ENCODE peak calls at places on chromosomes 5 and 9, in ten cellular contexts. One of them, this sample, is unnamed.

GRCh38 chr5:149464796-149465489 is 85.9 kb upstream of the IL17B start:
- DNase-seq in CD8-positive, alpha-beta T cell: no peak
- DNase-seq in fibroblast of pulmonary artery: no peak
- DNase-seq in iris pigment epithelial cell: peak; percentile 74
- DNase-seq in hippocampal formation: no peak
- DNase-seq in anterior cingulate cortex: no peak
- DNase-seq in neuronal stem cell: no peak
- DNase-seq in H54: no peak
- DNase-seq in stimulated activated CD8-positive, alpha-beta memory T cell treated with anti-CD3 and anti-CD28 coated beads, Interleukin-12 subunit alpha, Interleukin-12 subunit beta, amount 100 ng/mL, for 4 hours: no peak
- DNase-seq in AG08396: peak; percentile 67
- DNase-seq in this sample: no peak

GRCh38 chr9:135090547-135090946 is 3.1 kb downstream of the OLFM1 start:
- DNase-seq in CD8-positive, alpha-beta T cell: no peak
- DNase-seq in fibroblast of pulmonary artery: no peak
- DNase-seq in iris pigment epithelial cell: no peak
- DNase-seq in hippocampal formation: no peak
- DNase-seq in anterior cingulate cortex: no peak
- DNase-seq in neuronal stem cell: no peak
- DNase-seq in H54: peak; percentile 48
- DNase-seq in stimulated activated CD8-positive, alpha-beta memory T cell treated with anti-CD3 and anti-CD28 coated beads, Interleukin-12 subunit alpha, Interleukin-12 subunit beta, amount 100 ng/mL, for 4 hours: no peak
- DNase-seq in AG08396: no peak
- DNase-seq in this sample: no peak

GRCh38 chr5:107337281-107337680 is 333.5 kb downstream of the EFNA5 start:
- DNase-seq in CD8-positive, alpha-beta T cell: no peak
- DNase-seq in fibroblast of pulmonary artery: no peak
- DNase-seq in iris pigment epithelial cell: peak; percentile 28
- DNase-seq in hippocampal formation: no peak
- DNase-seq in anterior cingulate cortex: no peak
- DNase-seq in neuronal stem cell: no peak
- DNase-seq in H54: peak; percentile 6
- DNase-seq in stimulated activated CD8-positive, alpha-beta memory T cell treated with anti-CD3 and anti-CD28 coated beads, Interleukin-12 subunit alpha, Interleukin-12 subunit beta, amount 100 ng/mL, for 4 hours: no peak
- DNase-seq in AG08396: no peak
- DNase-seq in this sample: no peak

GRCh38 chr5:149605998-149606721 is 24.9 kb downstream of the ARHGEF37 start:
- DNase-seq in CD8-positive, alpha-beta T cell: no peak
- DNase-seq in fibroblast of pulmonary artery: peak; percentile 71
- DNase-seq in iris pigment epithelial cell: peak; percentile 83
- DNase-seq in hippocampal formation: no peak
- DNase-seq in anterior cingulate cortex: no peak
- DNase-seq in neuronal stem cell: no peak
- DNase-seq in H54: peak; percentile 78
- DNase-seq in stimulated activated CD8-positive, alpha-beta memory T cell treated with anti-CD3 and anti-CD28 coated beads, Interleukin-12 subunit alpha, Interleukin-12 subunit beta, amount 100 ng/mL, for 4 hours: no peak
- DNase-seq in AG08396: peak; percentile 85
- DNase-seq in this sample: no peak

GRCh38 chr5:58804331-58804730 is 221.5 kb downstream of the RAB3C start:
- DNase-seq in CD8-positive, alpha-beta T cell: no peak
- DNase-seq in fibroblast of pulmonary artery: no peak
- DNase-seq in iris pigment epithelial cell: no peak
- DNase-seq in hippocampal formation: no peak
- DNase-seq in anterior cingulate cortex: no peak
- DNase-seq in neuronal stem cell: peak; percentile 20
- DNase-seq in H54: no peak
- DNase-seq in stimulated activated CD8-positive, alpha-beta memory T cell treated with anti-CD3 and anti-CD28 coated beads, Interleukin-12 subunit alpha, Interleukin-12 subunit beta, amount 100 ng/mL, for 4 hours: no peak
- DNase-seq in AG08396: no peak
- DNase-seq in this sample: no peak

GRCh38 chr5:158553195-158553945 is 546.3 kb downstream of the EBF1 start:
- DNase-seq in CD8-positive, alpha-beta T cell: no peak
- DNase-seq in fibroblast of pulmonary artery: no peak
- DNase-seq in iris pigment epithelial cell: no peak
- DNase-seq in hippocampal formation: no peak
- DNase-seq in anterior cingulate cortex: no peak
- DNase-seq in neuronal stem cell: no peak
- DNase-seq in H54: no peak
- DNase-seq in stimulated activated CD8-positive, alpha-beta memory T cell treated with anti-CD3 and anti-CD28 coated beads, Interleukin-12 subunit alpha, Interleukin-12 subunit beta, amount 100 ng/mL, for 4 hours: no peak
- DNase-seq in AG08396: no peak
- DNase-seq in this sample: no peak

GRCh38 chr9:104780796-104781395 is 17.0 kb downstream of the NIPSNAP3B start:
- DNase-seq in CD8-positive, alpha-beta T cell: no peak
- DNase-seq in fibroblast of pulmonary artery: peak; percentile 49
- DNase-seq in iris pigment epithelial cell: peak; percentile 46
- DNase-seq in hippocampal formation: no peak
- DNase-seq in anterior cingulate cortex: no peak
- DNase-seq in neuronal stem cell: no peak
- DNase-seq in H54: no peak
- DNase-seq in stimulated activated CD8-positive, alpha-beta memory T cell treated with anti-CD3 and anti-CD28 coated beads, Interleukin-12 subunit alpha, Interleukin-12 subunit beta, amount 100 ng/mL, for 4 hours: no peak
- DNase-seq in AG08396: peak; percentile 12
- DNase-seq in this sample: no peak

GRCh38 chr5:84290161-84290560 is 94.5 kb downstream of the EDIL3 start:
- DNase-seq in CD8-positive, alpha-beta T cell: no peak
- DNase-seq in fibroblast of pulmonary artery: peak; percentile 51
- DNase-seq in iris pigment epithelial cell: peak; percentile 41
- DNase-seq in hippocampal formation: no peak
- DNase-seq in anterior cingulate cortex: no peak
- DNase-seq in neuronal stem cell: no peak
- DNase-seq in H54: no peak
- DNase-seq in stimulated activated CD8-positive, alpha-beta memory T cell treated with anti-CD3 and anti-CD28 coated beads, Interleukin-12 subunit alpha, Interleukin-12 subunit beta, amount 100 ng/mL, for 4 hours: no peak
- DNase-seq in AG08396: no peak
- DNase-seq in this sample: no peak

GRCh38 chr9:114994716-114995115 is 64.3 kb upstream of the TNFSF8 start:
- DNase-seq in CD8-positive, alpha-beta T cell: no peak
- DNase-seq in fibroblast of pulmonary artery: no peak
- DNase-seq in iris pigment epithelial cell: no peak
- DNase-seq in hippocampal formation: no peak
- DNase-seq in anterior cingulate cortex: no peak
- DNase-seq in neuronal stem cell: no peak
- DNase-seq in H54: no peak
- DNase-seq in stimulated activated CD8-positive, alpha-beta memory T cell treated with anti-CD3 and anti-CD28 coated beads, Interleukin-12 subunit alpha, Interleukin-12 subunit beta, amount 100 ng/mL, for 4 hours: no peak
- DNase-seq in AG08396: no peak
- DNase-seq in this sample: no peak

GRCh38 chr5:106521701-106522100 is 1149.0 kb downstream of the EFNA5 start:
- DNase-seq in CD8-positive, alpha-beta T cell: no peak
- DNase-seq in fibroblast of pulmonary artery: peak; percentile 81
- DNase-seq in iris pigment epithelial cell: peak; percentile 81
- DNase-seq in hippocampal formation: peak; percentile 27
- DNase-seq in anterior cingulate cortex: no peak
- DNase-seq in neuronal stem cell: no peak
- DNase-seq in H54: peak; percentile 1
- DNase-seq in stimulated activated CD8-positive, alpha-beta memory T cell treated with anti-CD3 and anti-CD28 coated beads, Interleukin-12 subunit alpha, Interleukin-12 subunit beta, amount 100 ng/mL, for 4 hours: no peak
- DNase-seq in AG08396: no peak
- DNase-seq in this sample: no peak

GRCh38 chr9:136345281-136346156 is 18.0 kb downstream of the DNLZ start:
- DNase-seq in CD8-positive, alpha-beta T cell: no peak
- DNase-seq in fibroblast of pulmonary artery: peak; percentile 40
- DNase-seq in iris pigment epithelial cell: no peak
- DNase-seq in hippocampal formation: peak; percentile 85
- DNase-seq in anterior cingulate cortex: peak; percentile 73
- DNase-seq in neuronal stem cell: no peak
- DNase-seq in H54: peak; percentile 89
- DNase-seq in stimulated activated CD8-positive, alpha-beta memory T cell treated with anti-CD3 and anti-CD28 coated beads, Interleukin-12 subunit alpha, Interleukin-12 subunit beta, amount 100 ng/mL, for 4 hours: no peak
- DNase-seq in AG08396: peak; percentile 77
- DNase-seq in this sample: no peak

GRCh38 chr5:16957305-16958165 is 21.4 kb upstream of the MYO10 start:
- DNase-seq in CD8-positive, alpha-beta T cell: no peak
- DNase-seq in fibroblast of pulmonary artery: peak; percentile 94
- DNase-seq in iris pigment epithelial cell: peak; percentile 96
- DNase-seq in hippocampal formation: no peak
- DNase-seq in anterior cingulate cortex: no peak
- DNase-seq in neuronal stem cell: no peak
- DNase-seq in H54: peak; percentile 70
- DNase-seq in stimulated activated CD8-positive, alpha-beta memory T cell treated with anti-CD3 and anti-CD28 coated beads, Interleukin-12 subunit alpha, Interleukin-12 subunit beta, amount 100 ng/mL, for 4 hours: no peak
- DNase-seq in AG08396: peak; percentile 77
- DNase-seq in this sample: no peak

GRCh38 chr5:149274964-149275363 is 3.3 kb downstream of the AFAP1L1 start:
- DNase-seq in CD8-positive, alpha-beta T cell: no peak
- DNase-seq in fibroblast of pulmonary artery: peak; percentile 31
- DNase-seq in iris pigment epithelial cell: peak; percentile 56
- DNase-seq in hippocampal formation: no peak
- DNase-seq in anterior cingulate cortex: no peak
- DNase-seq in neuronal stem cell: no peak
- DNase-seq in H54: peak; percentile 61
- DNase-seq in stimulated activated CD8-positive, alpha-beta memory T cell treated with anti-CD3 and anti-CD28 coated beads, Interleukin-12 subunit alpha, Interleukin-12 subunit beta, amount 100 ng/mL, for 4 hours: no peak
- DNase-seq in AG08396: peak; percentile 49
- DNase-seq in this sample: no peak

GRCh38 chr5:56340196-56340980 is 107.3 kb upstream of the ANKRD55 start:
- DNase-seq in CD8-positive, alpha-beta T cell: no peak
- DNase-seq in fibroblast of pulmonary artery: peak; percentile 58
- DNase-seq in iris pigment epithelial cell: peak; percentile 82
- DNase-seq in hippocampal formation: no peak
- DNase-seq in anterior cingulate cortex: no peak
- DNase-seq in neuronal stem cell: no peak
- DNase-seq in H54: no peak
- DNase-seq in stimulated activated CD8-positive, alpha-beta memory T cell treated with anti-CD3 and anti-CD28 coated beads, Interleukin-12 subunit alpha, Interleukin-12 subunit beta, amount 100 ng/mL, for 4 hours: no peak
- DNase-seq in AG08396: no peak
- DNase-seq in this sample: no peak

GRCh38 chr5:5198111-5198510 is 58.0 kb downstream of the ADAMTS16 start:
- DNase-seq in CD8-positive, alpha-beta T cell: no peak
- DNase-seq in fibroblast of pulmonary artery: no peak
- DNase-seq in iris pigment epithelial cell: no peak
- DNase-seq in hippocampal formation: no peak
- DNase-seq in anterior cingulate cortex: no peak
- DNase-seq in neuronal stem cell: no peak
- DNase-seq in H54: no peak
- DNase-seq in stimulated activated CD8-positive, alpha-beta memory T cell treated with anti-CD3 and anti-CD28 coated beads, Interleukin-12 subunit alpha, Interleukin-12 subunit beta, amount 100 ng/mL, for 4 hours: no peak
- DNase-seq in AG08396: no peak
- DNase-seq in this sample: no peak

GRCh38 chr5:139903450-139903804 is 107.8 kb downstream of the PSD2 start:
- DNase-seq in CD8-positive, alpha-beta T cell: no peak
- DNase-seq in fibroblast of pulmonary artery: no peak
- DNase-seq in iris pigment epithelial cell: no peak
- DNase-seq in hippocampal formation: no peak
- DNase-seq in anterior cingulate cortex: no peak
- DNase-seq in neuronal stem cell: no peak
- DNase-seq in H54: no peak
- DNase-seq in stimulated activated CD8-positive, alpha-beta memory T cell treated with anti-CD3 and anti-CD28 coated beads, Interleukin-12 subunit alpha, Interleukin-12 subunit beta, amount 100 ng/mL, for 4 hours: no peak
- DNase-seq in AG08396: no peak
- DNase-seq in this sample: no peak

GRCh38 chr5:10932426-10932825 is 171.4 kb upstream of the DAP start:
- DNase-seq in CD8-positive, alpha-beta T cell: no peak
- DNase-seq in fibroblast of pulmonary artery: no peak
- DNase-seq in iris pigment epithelial cell: no peak
- DNase-seq in hippocampal formation: no peak
- DNase-seq in anterior cingulate cortex: no peak
- DNase-seq in neuronal stem cell: no peak
- DNase-seq in H54: no peak
- DNase-seq in stimulated activated CD8-positive, alpha-beta memory T cell treated with anti-CD3 and anti-CD28 coated beads, Interleukin-12 subunit alpha, Interleukin-12 subunit beta, amount 100 ng/mL, for 4 hours: no peak
- DNase-seq in AG08396: no peak
- DNase-seq in this sample: no peak

GRCh38 chr9:137294091-137294683 is 7.9 kb downstream of the NRARP start:
- DNase-seq in CD8-positive, alpha-beta T cell: no peak
- DNase-seq in fibroblast of pulmonary artery: peak; percentile 70
- DNase-seq in iris pigment epithelial cell: peak; percentile 60
- DNase-seq in hippocampal formation: no peak
- DNase-seq in anterior cingulate cortex: no peak
- DNase-seq in neuronal stem cell: no peak
- DNase-seq in H54: peak; percentile 95
- DNase-seq in stimulated activated CD8-positive, alpha-beta memory T cell treated with anti-CD3 and anti-CD28 coated beads, Interleukin-12 subunit alpha, Interleukin-12 subunit beta, amount 100 ng/mL, for 4 hours: no peak
- DNase-seq in AG08396: peak; percentile 82
- DNase-seq in this sample: no peak

GRCh38 chr5:90873033-90873517 is 314.5 kb downstream of the ADGRV1 start:
- DNase-seq in CD8-positive, alpha-beta T cell: no peak
- DNase-seq in fibroblast of pulmonary artery: no peak
- DNase-seq in iris pigment epithelial cell: peak; percentile 37
- DNase-seq in hippocampal formation: no peak
- DNase-seq in anterior cingulate cortex: no peak
- DNase-seq in neuronal stem cell: no peak
- DNase-seq in H54: no peak
- DNase-seq in stimulated activated CD8-positive, alpha-beta memory T cell treated with anti-CD3 and anti-CD28 coated beads, Interleukin-12 subunit alpha, Interleukin-12 subunit beta, amount 100 ng/mL, for 4 hours: no peak
- DNase-seq in AG08396: no peak
- DNase-seq in this sample: no peak

GRCh38 chr5:77957-78804 is 13.8 kb upstream of the PLEKHG4B start:
- DNase-seq in CD8-positive, alpha-beta T cell: no peak
- DNase-seq in fibroblast of pulmonary artery: peak; percentile 12
- DNase-seq in iris pigment epithelial cell: peak; percentile 13
- DNase-seq in hippocampal formation: no peak
- DNase-seq in anterior cingulate cortex: no peak
- DNase-seq in neuronal stem cell: peak; percentile 76
- DNase-seq in H54: peak; percentile 73
- DNase-seq in stimulated activated CD8-positive, alpha-beta memory T cell treated with anti-CD3 and anti-CD28 coated beads, Interleukin-12 subunit alpha, Interleukin-12 subunit beta, amount 100 ng/mL, for 4 hours: no peak
- DNase-seq in AG08396: peak; percentile 77
- DNase-seq in this sample: no peak

GRCh38 chr9:128532581-128532980 is 19.8 kb upstream of the SPTAN1 start:
- DNase-seq in CD8-positive, alpha-beta T cell: no peak
- DNase-seq in fibroblast of pulmonary artery: no peak
- DNase-seq in iris pigment epithelial cell: no peak
- DNase-seq in hippocampal formation: no peak
- DNase-seq in anterior cingulate cortex: no peak
- DNase-seq in neuronal stem cell: no peak
- DNase-seq in H54: no peak
- DNase-seq in stimulated activated CD8-positive, alpha-beta memory T cell treated with anti-CD3 and anti-CD28 coated beads, Interleukin-12 subunit alpha, Interleukin-12 subunit beta, amount 100 ng/mL, for 4 hours: no peak
- DNase-seq in AG08396: no peak
- DNase-seq in this sample: no peak

GRCh38 chr5:90747175-90747574 is 188.6 kb downstream of the ADGRV1 start:
- DNase-seq in CD8-positive, alpha-beta T cell: no peak
- DNase-seq in fibroblast of pulmonary artery: no peak
- DNase-seq in iris pigment epithelial cell: peak; percentile 25
- DNase-seq in hippocampal formation: no peak
- DNase-seq in anterior cingulate cortex: no peak
- DNase-seq in neuronal stem cell: no peak
- DNase-seq in H54: no peak
- DNase-seq in stimulated activated CD8-positive, alpha-beta memory T cell treated with anti-CD3 and anti-CD28 coated beads, Interleukin-12 subunit alpha, Interleukin-12 subunit beta, amount 100 ng/mL, for 4 hours: no peak
- DNase-seq in AG08396: no peak
- DNase-seq in this sample: no peak

GRCh38 chr5:133947431-133947841 is 21.0 kb downstream of the C5orf15 start:
- DNase-seq in CD8-positive, alpha-beta T cell: no peak
- DNase-seq in fibroblast of pulmonary artery: no peak
- DNase-seq in iris pigment epithelial cell: peak; percentile 64
- DNase-seq in hippocampal formation: no peak
- DNase-seq in anterior cingulate cortex: no peak
- DNase-seq in neuronal stem cell: no peak
- DNase-seq in H54: no peak
- DNase-seq in stimulated activated CD8-positive, alpha-beta memory T cell treated with anti-CD3 and anti-CD28 coated beads, Interleukin-12 subunit alpha, Interleukin-12 subunit beta, amount 100 ng/mL, for 4 hours: no peak
- DNase-seq in AG08396: no peak
- DNase-seq in this sample: no peak

GRCh38 chr5:77707786-77708185 is 68.4 kb downstream of the TBCA start:
- DNase-seq in CD8-positive, alpha-beta T cell: no peak
- DNase-seq in fibroblast of pulmonary artery: no peak
- DNase-seq in iris pigment epithelial cell: peak; percentile 42
- DNase-seq in hippocampal formation: no peak
- DNase-seq in anterior cingulate cortex: no peak
- DNase-seq in neuronal stem cell: no peak
- DNase-seq in H54: no peak
- DNase-seq in stimulated activated CD8-positive, alpha-beta memory T cell treated with anti-CD3 and anti-CD28 coated beads, Interleukin-12 subunit alpha, Interleukin-12 subunit beta, amount 100 ng/mL, for 4 hours: no peak
- DNase-seq in AG08396: no peak
- DNase-seq in this sample: no peak

GRCh38 chr5:107380654-107381053 is 290.1 kb downstream of the EFNA5 start:
- DNase-seq in CD8-positive, alpha-beta T cell: no peak
- DNase-seq in fibroblast of pulmonary artery: no peak
- DNase-seq in iris pigment epithelial cell: no peak
- DNase-seq in hippocampal formation: no peak
- DNase-seq in anterior cingulate cortex: no peak
- DNase-seq in neuronal stem cell: no peak
- DNase-seq in H54: no peak
- DNase-seq in stimulated activated CD8-positive, alpha-beta memory T cell treated with anti-CD3 and anti-CD28 coated beads, Interleukin-12 subunit alpha, Interleukin-12 subunit beta, amount 100 ng/mL, for 4 hours: no peak
- DNase-seq in AG08396: no peak
- DNase-seq in this sample: no peak

GRCh38 chr9:124311283-124311682 is 53.5 kb downstream of the NEK6 start:
- DNase-seq in CD8-positive, alpha-beta T cell: no peak
- DNase-seq in fibroblast of pulmonary artery: no peak
- DNase-seq in iris pigment epithelial cell: no peak
- DNase-seq in hippocampal formation: no peak
- DNase-seq in anterior cingulate cortex: no peak
- DNase-seq in neuronal stem cell: no peak
- DNase-seq in H54: no peak
- DNase-seq in stimulated activated CD8-positive, alpha-beta memory T cell treated with anti-CD3 and anti-CD28 coated beads, Interleukin-12 subunit alpha, Interleukin-12 subunit beta, amount 100 ng/mL, for 4 hours: no peak
- DNase-seq in AG08396: no peak
- DNase-seq in this sample: no peak

GRCh38 chr9:76431601-76432000 is 27.4 kb upstream of the GCNT1 start:
- DNase-seq in CD8-positive, alpha-beta T cell: no peak
- DNase-seq in fibroblast of pulmonary artery: no peak
- DNase-seq in iris pigment epithelial cell: no peak
- DNase-seq in hippocampal formation: no peak
- DNase-seq in anterior cingulate cortex: no peak
- DNase-seq in neuronal stem cell: peak; percentile 11
- DNase-seq in H54: no peak
- DNase-seq in stimulated activated CD8-positive, alpha-beta memory T cell treated with anti-CD3 and anti-CD28 coated beads, Interleukin-12 subunit alpha, Interleukin-12 subunit beta, amount 100 ng/mL, for 4 hours: no peak
- DNase-seq in AG08396: no peak
- DNase-seq in this sample: no peak

GRCh38 chr5:160064979-160065619 is 54.2 kb downstream of the PWWP2A start:
- DNase-seq in CD8-positive, alpha-beta T cell: no peak
- DNase-seq in fibroblast of pulmonary artery: no peak
- DNase-seq in iris pigment epithelial cell: no peak
- DNase-seq in hippocampal formation: no peak
- DNase-seq in anterior cingulate cortex: no peak
- DNase-seq in neuronal stem cell: no peak
- DNase-seq in H54: no peak
- DNase-seq in stimulated activated CD8-positive, alpha-beta memory T cell treated with anti-CD3 and anti-CD28 coated beads, Interleukin-12 subunit alpha, Interleukin-12 subunit beta, amount 100 ng/mL, for 4 hours: no peak
- DNase-seq in AG08396: no peak
- DNase-seq in this sample: no peak

This sample was measured in naive B cell.